ENCODE peak calls at places on chromosome 2, in five cellular contexts. X is H1, F is K562, S is GM12878, B is HepG2. A is an unnamed sample.

GRCh38 chr2:59182249-59182648 is 941.1 kb upstream of the FANCL start:
- DNase-seq in B (peak), F (peak), X (peak), S (no peak), A (peak)

GRCh38 chr2:143254108-143254507 is 124.9 kb downstream of the ARHGAP15 start:
- DNase-seq in S (no peak), X (no peak), F (no peak), B (no peak), A (no peak)

GRCh38 chr2:207484444-207485391 is 45.0 kb upstream of the CREB1 start:
- DNase-seq in F (no peak), S (no peak), X (no peak), B (no peak), A (no peak)

GRCh38 chr2:134927195-134927594 is 8.6 kb downstream of the CCNT2 start:
- DNase-seq in B (no peak), X (no peak), S (no peak), F (no peak), A (no peak)

GRCh38 chr2:27117995-27118524 is 868 bp downstream of the CGREF1 start:
- DNase-seq in X (no peak), F (no peak), S (no peak), B (no peak), A (no peak)

GRCh38 chr2:32864761-32865160 is 82.0 kb upstream of the LTBP1 start:
- DNase-seq in X (no peak), S (no peak), F (no peak), B (no peak), A (no peak)

GRCh38 chr2:8243748-8244147 is 438.1 kb upstream of the ID2 start:
- DNase-seq in X (no peak), B (no peak), S (no peak), F (no peak), A (no peak)

GRCh38 chr2:20350105-20350712 is 435 bp downstream of the PUM2 start:
- DNase-seq in X (peak), F (peak), B (peak), S (no peak), A (peak)

GRCh38 chr2:241760301-241760771 is 16.3 kb upstream of the GAL3ST2 start:
- DNase-seq in X (no peak), F (no peak), B (no peak), S (no peak), A (no peak)

GRCh38 chr2:221203138-221203537 is 369.0 kb downstream of the EPHA4 start:
- DNase-seq in B (no peak), S (peak), X (no peak), F (no peak), A (no peak)

GRCh38 chr2:167406558-167406957 is 518.3 kb downstream of the XIRP2 start:
- DNase-seq in B (no peak), F (no peak), S (no peak), X (peak), A (peak)

GRCh38 chr2:26561918-26562810 is 79.0 kb downstream of the CIB4 start:
- DNase-seq in X (no peak), B (peak), F (peak), S (no peak), A (peak)

GRCh38 chr2:169999041-169999440 is 171.8 kb downstream of the UBR3 start:
- DNase-seq in S (no peak), F (no peak), X (no peak), B (no peak), A (no peak)

GRCh38 chr2:227347117-227347516 is 22.1 kb downstream of the MFF start:
- DNase-seq in X (no peak), F (no peak), B (no peak), S (no peak), A (no peak)

GRCh38 chr2:109435866-109436634 is 177.7 kb downstream of the SEPTIN10 start:
- DNase-seq in F (no peak), B (no peak), X (no peak), S (no peak), A (no peak)

GRCh38 chr2:231361701-231362588 is 33.6 kb upstream of the B3GNT7 start:
- DNase-seq in B (no peak), S (peak), X (no peak), F (peak), A (no peak)

GRCh38 chr2:7601990-7602389 is 684.8 kb downstream of the RNF144A start:
- DNase-seq in X (no peak), F (no peak), S (no peak), B (no peak), A (no peak)

DNA sequence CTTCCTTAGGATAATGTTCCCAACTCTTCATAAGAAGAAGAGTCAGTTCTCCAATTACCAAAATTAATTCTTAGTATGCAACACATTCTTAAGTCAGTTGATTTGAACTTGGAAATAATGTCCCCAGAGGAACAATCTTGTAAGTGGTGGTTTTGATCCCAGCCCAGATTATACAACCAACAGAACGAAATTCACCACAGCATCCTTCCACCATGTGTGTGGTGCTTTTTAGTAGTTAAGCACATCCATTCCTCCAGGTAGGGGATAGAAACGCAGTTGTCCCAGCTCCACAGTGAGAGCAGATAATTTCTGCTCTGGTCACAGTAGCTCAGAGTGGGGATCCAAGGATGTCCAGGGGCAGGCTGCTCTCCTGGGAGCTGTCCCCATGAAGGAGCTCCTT is 161.7 kb upstream of the SLC39A10 start:
- DNase-seq in B (no peak), F (no peak), X (no peak), S (no peak), A (no peak)
- TF ChIP-seq ATF2 in B (no peak), F (no peak), X (no peak), S (no peak), A (no peak)

GRCh38 chr2:151197184-151198070 is 64.2 kb downstream of the RBM43 start:
- DNase-seq in S (no peak), F (peak), X (no peak), B (no peak), A (no peak)
- TF ChIP-seq ATF2 in S (no peak), F (no peak), X (no peak), B (no peak), A (no peak)

GRCh38 chr2:205020673-205021072 is 475.4 kb downstream of the PARD3B start:
- DNase-seq in F (no peak), S (no peak), X (no peak), B (peak), A (no peak)

GRCh38 chr2:205012961-205013360 is 467.7 kb downstream of the PARD3B start:
- DNase-seq in F (no peak), X (no peak), B (no peak), S (no peak), A (no peak)

GRCh38 chr2:205013586-205013985 is 468.3 kb downstream of the PARD3B start:
- DNase-seq in S (no peak), B (no peak), X (no peak), F (no peak), A (no peak)

GRCh38 chr2:205017912-205018311 is 472.6 kb downstream of the PARD3B start:
- DNase-seq in X (no peak), S (no peak), B (no peak), F (no peak), A (no peak)

DNA sequence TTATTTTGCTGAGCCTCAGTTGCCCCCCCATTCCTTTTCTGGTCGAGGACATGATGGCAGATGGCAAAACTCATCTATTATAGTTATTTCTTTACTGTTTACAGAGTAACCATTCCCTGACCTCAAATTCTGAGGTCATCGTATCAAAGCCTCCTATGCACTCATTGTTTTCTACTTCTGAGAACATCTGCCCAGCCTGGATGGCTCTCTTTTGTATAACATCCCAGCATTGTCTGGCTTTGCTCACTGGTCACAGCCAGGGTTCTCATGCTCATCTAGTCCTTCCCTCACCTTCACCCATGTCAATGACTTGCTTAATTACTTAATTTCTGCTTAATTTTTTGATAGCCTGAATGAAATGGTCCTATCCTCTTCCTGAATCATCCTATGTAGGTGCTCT is 472.1 kb downstream of the PARD3B start:
- DNase-seq in B (peak), F (no peak), X (no peak), S (no peak), A (no peak)
- TF ChIP-seq ATF2 in B (no peak), F (no peak), X (no peak), S (no peak), A (no peak)

GRCh38 chr2:240200230-240201051 is 60.0 kb upstream of the OTOS start:
- DNase-seq in X (peak), B (no peak), S (no peak), F (no peak), A (no peak)
- TF ChIP-seq ATF2 in X (no peak), B (no peak), S (no peak), F (no peak), A (no peak)

GRCh38 chr2:218582085-218582484 is 13.4 kb downstream of the CNOT9 start:
- DNase-seq in B (no peak), S (no peak), F (no peak), X (no peak), A (no peak)
- TF ChIP-seq ATF2 in B (no peak), S (peak), F (no peak), X (no peak), A (no peak)

A was measured in WTC11.